ENCODE peak calls at places on chromosomes 1 and 21, in seven cellular contexts. One of them, this sample, is unnamed.

GRCh38 chr21:36635991-36636390 is 62.9 kb upstream of the SIM2 start:
- DNase-seq in HCT116: no peak
- DNase-seq in GM12878: no peak
- DNase-seq in K562: no peak
- DNase-seq in HepG2: no peak
- DNase-seq in SK-N-SH: no peak
- DNase-seq in H1: no peak
- DNase-seq in this sample: no peak

GRCh38 chr1:114956570-114956969 is 73.1 kb upstream of the TSHB start:
- DNase-seq in HCT116: peak
- DNase-seq in GM12878: no peak
- DNase-seq in K562: no peak
- DNase-seq in HepG2: peak
- DNase-seq in SK-N-SH: no peak
- DNase-seq in H1: no peak
- DNase-seq in this sample: peak

GRCh38 chr21:16570856-16571255 is 841.1 kb downstream of the USP25 start:
- DNase-seq in HCT116: no peak
- DNase-seq in GM12878: no peak
- DNase-seq in K562: no peak
- DNase-seq in HepG2: no peak
- DNase-seq in SK-N-SH: no peak
- DNase-seq in H1: no peak
- DNase-seq in this sample: no peak

GRCh38 chr1:155267373-155267772 is 5.2 kb upstream of the SCAMP3 start:
- DNase-seq in HCT116: no peak
- DNase-seq in GM12878: no peak
- DNase-seq in K562: no peak
- DNase-seq in HepG2: no peak
- DNase-seq in SK-N-SH: no peak
- DNase-seq in H1: no peak
- DNase-seq in this sample: no peak

GRCh38 chr1:165560834-165561233 is 17.0 kb downstream of the LRRC52 start:
- DNase-seq in HCT116: no peak
- DNase-seq in GM12878: no peak
- DNase-seq in K562: no peak
- DNase-seq in HepG2: no peak
- DNase-seq in SK-N-SH: no peak
- DNase-seq in H1: no peak
- DNase-seq in this sample: peak

GRCh38 chr1:101613549-101613948 is 376.7 kb downstream of the S1PR1 start:
- DNase-seq in HCT116: no peak
- DNase-seq in GM12878: no peak
- DNase-seq in K562: no peak
- DNase-seq in HepG2: no peak
- DNase-seq in SK-N-SH: no peak
- DNase-seq in H1: no peak
- DNase-seq in this sample: no peak

GRCh38 chr21:38725196-38726157 is 80.3 kb upstream of the ETS2 start:
- DNase-seq in HCT116: no peak
- DNase-seq in GM12878: no peak
- DNase-seq in K562: no peak
- DNase-seq in HepG2: no peak
- DNase-seq in SK-N-SH: no peak
- DNase-seq in H1: no peak
- DNase-seq in this sample: no peak

GRCh38 chr1:212607206-212607923 is 1.2 kb upstream of the ATF3 start:
- DNase-seq in HCT116: no peak
- DNase-seq in GM12878: no peak
- DNase-seq in K562: no peak
- DNase-seq in HepG2: no peak
- DNase-seq in SK-N-SH: peak
- DNase-seq in H1: peak
- DNase-seq in this sample: no peak

GRCh38 chr21:43355196-43355924 is 71.6 kb downstream of the SIK1 start:
- DNase-seq in HCT116: no peak
- DNase-seq in GM12878: no peak
- DNase-seq in K562: no peak
- DNase-seq in HepG2: no peak
- DNase-seq in SK-N-SH: no peak
- DNase-seq in H1: no peak
- DNase-seq in this sample: no peak

GRCh38 chr1:51753969-51754368 is 124.6 kb downstream of the NRDC start:
- DNase-seq in HCT116: no peak
- DNase-seq in GM12878: no peak
- DNase-seq in K562: peak
- DNase-seq in HepG2: no peak
- DNase-seq in SK-N-SH: no peak
- DNase-seq in H1: no peak
- DNase-seq in this sample: no peak

GRCh38 chr1:9129391-9130041 is 614 bp upstream of the GPR157 start:
- DNase-seq in HCT116: peak
- DNase-seq in GM12878: peak
- DNase-seq in K562: peak
- DNase-seq in HepG2: peak
- DNase-seq in SK-N-SH: peak
- DNase-seq in H1: peak
- DNase-seq in this sample: peak

GRCh38 chr1:201281573-201281972 is 1.7 kb upstream of the PKP1 start:
- DNase-seq in HCT116: no peak
- DNase-seq in GM12878: no peak
- DNase-seq in K562: no peak
- DNase-seq in HepG2: no peak
- DNase-seq in SK-N-SH: peak
- DNase-seq in H1: no peak
- DNase-seq in this sample: no peak

GRCh38 chr1:174968750-174969244 is 30.9 kb upstream of the CACYBP start:
- DNase-seq in HCT116: no peak
- DNase-seq in GM12878: peak
- DNase-seq in K562: no peak
- DNase-seq in HepG2: no peak
- DNase-seq in SK-N-SH: no peak
- DNase-seq in H1: no peak
- DNase-seq in this sample: no peak

GRCh38 chr1:7861452-7861851 is 8.6 kb upstream of the UTS2 start:
- DNase-seq in HCT116: no peak
- DNase-seq in GM12878: no peak
- DNase-seq in K562: no peak
- DNase-seq in HepG2: no peak
- DNase-seq in SK-N-SH: no peak
- DNase-seq in H1: no peak
- DNase-seq in this sample: no peak

GRCh38 chr1:23194119-23194984 is 22.9 kb downstream of the HTR1D start:
- DNase-seq in HCT116: no peak
- DNase-seq in GM12878: no peak
- DNase-seq in K562: no peak
- DNase-seq in HepG2: no peak
- DNase-seq in SK-N-SH: no peak
- DNase-seq in H1: no peak
- DNase-seq in this sample: no peak

GRCh38 chr21:14513772-14514171 is 32.3 kb downstream of the SAMSN1 start:
- DNase-seq in HCT116: no peak
- DNase-seq in GM12878: no peak
- DNase-seq in K562: no peak
- DNase-seq in HepG2: no peak
- DNase-seq in SK-N-SH: no peak
- DNase-seq in H1: no peak
- DNase-seq in this sample: no peak

GRCh38 chr1:26345718-26346117 is 8.2 kb downstream of the CRYBG2 start:
- DNase-seq in HCT116: no peak
- DNase-seq in GM12878: no peak
- DNase-seq in K562: no peak
- DNase-seq in HepG2: no peak
- DNase-seq in SK-N-SH: no peak
- DNase-seq in H1: no peak
- DNase-seq in this sample: no peak

GRCh38 chr1:91929246-91929645 is 20.0 kb upstream of the BRDT start:
- DNase-seq in HCT116: no peak
- DNase-seq in GM12878: no peak
- DNase-seq in K562: no peak
- DNase-seq in HepG2: peak
- DNase-seq in SK-N-SH: no peak
- DNase-seq in H1: no peak
- DNase-seq in this sample: peak

GRCh38 chr1:110239491-110240430 is 29.6 kb downstream of the KCNC4 start:
- DNase-seq in HCT116: no peak
- DNase-seq in GM12878: no peak
- DNase-seq in K562: no peak
- DNase-seq in HepG2: no peak
- DNase-seq in SK-N-SH: no peak
- DNase-seq in H1: no peak
- DNase-seq in this sample: no peak

GRCh38 chr21:14452031-14452778 is 69.3 kb upstream of the HSPA13 start:
- DNase-seq in HCT116: no peak
- DNase-seq in GM12878: no peak
- DNase-seq in K562: peak
- DNase-seq in HepG2: no peak
- DNase-seq in SK-N-SH: no peak
- DNase-seq in H1: no peak
- DNase-seq in this sample: no peak

GRCh38 chr1:77639056-77639455 is 43.4 kb downstream of the ZZZ3 start:
- DNase-seq in HCT116: no peak
- DNase-seq in GM12878: no peak
- DNase-seq in K562: no peak
- DNase-seq in HepG2: no peak
- DNase-seq in SK-N-SH: no peak
- DNase-seq in H1: no peak
- DNase-seq in this sample: no peak

GRCh38 chr1:203871114-203871875 is 9.9 kb downstream of the SNRPE start:
- DNase-seq in HCT116: peak
- DNase-seq in GM12878: no peak
- DNase-seq in K562: peak
- DNase-seq in HepG2: peak
- DNase-seq in SK-N-SH: peak
- DNase-seq in H1: no peak
- DNase-seq in this sample: peak

GRCh38 chr1:196323869-196324268 is 284.4 kb downstream of the KCNT2 start:
- DNase-seq in HCT116: no peak
- DNase-seq in GM12878: no peak
- DNase-seq in K562: no peak
- DNase-seq in HepG2: no peak
- DNase-seq in SK-N-SH: no peak
- DNase-seq in H1: no peak
- DNase-seq in this sample: no peak

GRCh38 chr1:1782399-1783221 is 4.3 kb upstream of the NADK start:
- DNase-seq in HCT116: no peak
- DNase-seq in GM12878: no peak
- DNase-seq in K562: peak
- DNase-seq in HepG2: peak
- DNase-seq in SK-N-SH: no peak
- DNase-seq in H1: peak
- DNase-seq in this sample: no peak

GRCh38 chr1:173269490-173270230 is 62.5 kb upstream of the TNFSF4 start:
- DNase-seq in HCT116: peak
- DNase-seq in GM12878: no peak
- DNase-seq in K562: no peak
- DNase-seq in HepG2: no peak
- DNase-seq in SK-N-SH: peak
- DNase-seq in H1: no peak
- DNase-seq in this sample: no peak

GRCh38 chr1:180796897-180797296 is 115.8 kb upstream of the KIAA1614 start:
- DNase-seq in HCT116: no peak
- DNase-seq in GM12878: no peak
- DNase-seq in K562: no peak
- DNase-seq in HepG2: no peak
- DNase-seq in SK-N-SH: no peak
- DNase-seq in H1: no peak
- DNase-seq in this sample: no peak

GRCh38 chr1:31977361-31978131 is 36.1 kb upstream of the KHDRBS1 start:
- DNase-seq in HCT116: peak
- DNase-seq in GM12878: no peak
- DNase-seq in K562: peak
- DNase-seq in HepG2: peak
- DNase-seq in SK-N-SH: peak
- DNase-seq in H1: peak
- DNase-seq in this sample: peak

GRCh38 chr1:244242446-244242845 is 191.4 kb downstream of the ZBTB18 start:
- DNase-seq in HCT116: no peak
- DNase-seq in GM12878: no peak
- DNase-seq in K562: no peak
- DNase-seq in HepG2: no peak
- DNase-seq in SK-N-SH: no peak
- DNase-seq in H1: no peak
- DNase-seq in this sample: no peak

GRCh38 chr1:244246334-244246733 is 195.3 kb downstream of the ZBTB18 start:
- DNase-seq in HCT116: no peak
- DNase-seq in GM12878: no peak
- DNase-seq in K562: no peak
- DNase-seq in HepG2: no peak
- DNase-seq in SK-N-SH: no peak
- DNase-seq in H1: no peak
- DNase-seq in this sample: no peak

GRCh38 chr1:244248426-244248825 is 197.3 kb downstream of the ZBTB18 start:
- DNase-seq in HCT116: no peak
- DNase-seq in GM12878: no peak
- DNase-seq in K562: no peak
- DNase-seq in HepG2: no peak
- DNase-seq in SK-N-SH: no peak
- DNase-seq in H1: no peak
- DNase-seq in this sample: no peak
- TF ChIP-seq YY1 in HCT116: no peak
- TF ChIP-seq YY1 in GM12878: no peak
- TF ChIP-seq YY1 in K562: no peak
- TF ChIP-seq YY1 in HepG2: no peak
- TF ChIP-seq YY1 in SK-N-SH: no peak
- TF ChIP-seq YY1 in H1: no peak
- TF ChIP-seq YY1 in this sample: no peak

GRCh38 chr1:76611782-76612445 is 255.4 kb upstream of the ST6GALNAC5 start:
- DNase-seq in HCT116: no peak
- DNase-seq in GM12878: no peak
- DNase-seq in K562: no peak
- DNase-seq in HepG2: no peak
- DNase-seq in SK-N-SH: no peak
- DNase-seq in H1: no peak
- DNase-seq in this sample: no peak
- TF ChIP-seq YY1 in HCT116: no peak
- TF ChIP-seq YY1 in GM12878: no peak
- TF ChIP-seq YY1 in K562: no peak
- TF ChIP-seq YY1 in HepG2: no peak
- TF ChIP-seq YY1 in SK-N-SH: no peak
- TF ChIP-seq YY1 in H1: no peak
- TF ChIP-seq YY1 in this sample: no peak

DNA sequence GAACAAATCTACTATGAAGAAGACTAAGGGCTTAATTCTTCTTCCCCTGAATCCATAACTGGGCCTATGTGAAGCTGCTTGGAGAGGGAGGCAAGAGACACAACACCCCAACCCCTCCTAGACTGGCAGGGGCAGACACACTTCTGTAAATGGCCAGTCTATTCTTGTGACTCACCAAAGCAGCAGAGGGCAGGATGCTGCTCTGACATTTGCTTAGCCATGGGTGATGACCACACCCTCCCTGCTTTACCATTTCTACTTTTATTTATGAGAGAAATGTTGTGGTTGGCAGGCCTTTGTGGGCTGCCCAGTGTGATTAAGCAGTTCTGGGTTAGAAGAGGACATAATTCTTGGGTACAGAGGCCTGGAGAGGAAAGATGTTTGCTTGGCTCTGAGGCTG is 189.8 kb upstream of the DPYD start:
- DNase-seq in HCT116: no peak
- DNase-seq in GM12878: no peak
- DNase-seq in K562: no peak
- DNase-seq in HepG2: no peak
- DNase-seq in SK-N-SH: no peak
- DNase-seq in H1: no peak
- DNase-seq in this sample: no peak
- TF ChIP-seq YY1 in HCT116: no peak
- TF ChIP-seq YY1 in GM12878: no peak
- TF ChIP-seq YY1 in K562: no peak
- TF ChIP-seq YY1 in HepG2: no peak
- TF ChIP-seq YY1 in SK-N-SH: no peak
- TF ChIP-seq YY1 in H1: no peak
- TF ChIP-seq YY1 in this sample: no peak

GRCh38 chr1:56526571-56527174 is 52.7 kb downstream of the PLPP3 start:
- DNase-seq in HCT116: no peak
- DNase-seq in GM12878: peak
- DNase-seq in K562: no peak
- DNase-seq in HepG2: no peak
- DNase-seq in SK-N-SH: no peak
- DNase-seq in H1: no peak
- DNase-seq in this sample: no peak
- TF ChIP-seq YY1 in HCT116: no peak
- TF ChIP-seq YY1 in GM12878: no peak
- TF ChIP-seq YY1 in K562: no peak
- TF ChIP-seq YY1 in HepG2: no peak
- TF ChIP-seq YY1 in SK-N-SH: no peak
- TF ChIP-seq YY1 in H1: no peak
- TF ChIP-seq YY1 in this sample: no peak

This sample was measured in NT2/D1.